ENCODE peak calls at places on chromosomes 4 and X, in nine cellular contexts. One of them, this sample, is unnamed.

GRCh38 chrX:71143508-71143907 is 1.1 kb upstream of the NLGN3 start:
- DNase-seq in GM23248: peak; percentile 45
- DNase-seq in MM.1S: no peak
- DNase-seq in GM23338: no peak
- DNase-seq in IMR-90: peak; percentile 41
- DNase-seq in endothelial cell of umbilical vein: no peak
- DNase-seq in PC-3: no peak
- DNase-seq in keratinocyte: no peak
- DNase-seq in HCT116: no peak
- DNase-seq in this sample: no peak

GRCh38 chr4:54092800-54093608 is 7.0 kb upstream of the GSX2 start:
- DNase-seq in endothelial cell of umbilical vein: no peak
- DNase-seq in GM23338: no peak
- DNase-seq in PC-3: no peak
- DNase-seq in GM23248: no peak
- DNase-seq in IMR-90: no peak
- DNase-seq in HCT116: no peak
- DNase-seq in keratinocyte: no peak
- DNase-seq in MM.1S: no peak
- DNase-seq in this sample: no peak

GRCh38 chr4:174018236-174018635 is 265.2 kb downstream of the FBXO8 start:
- DNase-seq in endothelial cell of umbilical vein: no peak
- DNase-seq in GM23338: no peak
- DNase-seq in GM23248: no peak
- DNase-seq in MM.1S: no peak
- DNase-seq in PC-3: no peak
- DNase-seq in HCT116: no peak
- DNase-seq in IMR-90: no peak
- DNase-seq in keratinocyte: no peak
- DNase-seq in this sample: no peak

GRCh38 chr4:145098675-145099037 is 545 bp downstream of the ABCE1 start:
- DNase-seq in GM23248: peak; percentile 86
- DNase-seq in GM23338: no peak
- DNase-seq in PC-3: peak; percentile 62
- DNase-seq in MM.1S: peak; percentile 35
- DNase-seq in keratinocyte: no peak
- DNase-seq in IMR-90: peak; percentile 66
- DNase-seq in endothelial cell of umbilical vein: peak; percentile 82
- DNase-seq in HCT116: peak; percentile 23
- DNase-seq in this sample: peak; percentile 60

GRCh38 chr4:23945521-23946017 is 55.7 kb upstream of the PPARGC1A start:
- DNase-seq in GM23338: no peak
- DNase-seq in MM.1S: no peak
- DNase-seq in keratinocyte: no peak
- DNase-seq in PC-3: peak; percentile 46
- DNase-seq in GM23248: peak; percentile 90
- DNase-seq in IMR-90: peak; percentile 86
- DNase-seq in endothelial cell of umbilical vein: no peak
- DNase-seq in HCT116: no peak
- DNase-seq in this sample: peak; percentile 63

GRCh38 chr4:117796677-117797076 is 237.6 kb upstream of the NDST3 start:
- DNase-seq in keratinocyte: no peak
- DNase-seq in MM.1S: no peak
- DNase-seq in PC-3: peak; percentile 49
- DNase-seq in IMR-90: no peak
- DNase-seq in GM23338: no peak
- DNase-seq in HCT116: no peak
- DNase-seq in endothelial cell of umbilical vein: peak; percentile 9
- DNase-seq in GM23248: no peak
- DNase-seq in this sample: no peak

GRCh38 chrX:24235084-24235710 is 78.7 kb downstream of the SUPT20HL2 start:
- DNase-seq in PC-3: no peak
- DNase-seq in MM.1S: peak; percentile 61
- DNase-seq in GM23338: no peak
- DNase-seq in keratinocyte: no peak
- DNase-seq in HCT116: no peak
- DNase-seq in GM23248: no peak
- DNase-seq in IMR-90: no peak
- DNase-seq in endothelial cell of umbilical vein: no peak
- DNase-seq in this sample: no peak

GRCh38 chrX:122552291-122552800 is 631.7 kb upstream of the GRIA3 start:
- DNase-seq in keratinocyte: no peak
- DNase-seq in GM23338: no peak
- DNase-seq in MM.1S: no peak
- DNase-seq in IMR-90: no peak
- DNase-seq in PC-3: peak; percentile 5
- DNase-seq in HCT116: no peak
- DNase-seq in endothelial cell of umbilical vein: no peak
- DNase-seq in GM23248: peak; percentile 40
- DNase-seq in this sample: no peak

GRCh38 chr4:54954656-54955388 is 170.6 kb downstream of the KDR start:
- DNase-seq in keratinocyte: no peak
- DNase-seq in IMR-90: no peak
- DNase-seq in GM23248: no peak
- DNase-seq in MM.1S: no peak
- DNase-seq in GM23338: no peak
- DNase-seq in endothelial cell of umbilical vein: peak; percentile 60
- DNase-seq in PC-3: no peak
- DNase-seq in HCT116: no peak
- DNase-seq in this sample: no peak

GRCh38 chr4:5954056-5954760 is 61.3 kb upstream of the CRMP1 start:
- DNase-seq in IMR-90: no peak
- DNase-seq in keratinocyte: no peak
- DNase-seq in PC-3: no peak
- DNase-seq in endothelial cell of umbilical vein: no peak
- DNase-seq in GM23248: no peak
- DNase-seq in MM.1S: no peak
- DNase-seq in HCT116: no peak
- DNase-seq in GM23338: no peak
- DNase-seq in this sample: no peak

GRCh38 chr4:152266831-152267480 is 268.9 kb downstream of the FBXW7 start:
- DNase-seq in HCT116: no peak
- DNase-seq in GM23338: no peak
- DNase-seq in GM23248: no peak
- DNase-seq in endothelial cell of umbilical vein: no peak
- DNase-seq in PC-3: peak; percentile 16
- DNase-seq in IMR-90: no peak
- DNase-seq in MM.1S: no peak
- DNase-seq in keratinocyte: no peak
- DNase-seq in this sample: no peak

GRCh38 chrX:17944833-17945497 is 83.9 kb upstream of the RAI2 start:
- DNase-seq in GM23248: peak; percentile 1
- DNase-seq in IMR-90: no peak
- DNase-seq in endothelial cell of umbilical vein: peak; percentile 1
- DNase-seq in MM.1S: peak; percentile 38
- DNase-seq in keratinocyte: no peak
- DNase-seq in GM23338: peak; percentile 57
- DNase-seq in HCT116: no peak
- DNase-seq in PC-3: peak; percentile 61
- DNase-seq in this sample: peak; percentile 15

GRCh38 chrX:24334473-24334872 is 20.6 kb upstream of the SUPT20HL2 start:
- DNase-seq in PC-3: no peak
- DNase-seq in endothelial cell of umbilical vein: no peak
- DNase-seq in GM23248: no peak
- DNase-seq in GM23338: no peak
- DNase-seq in keratinocyte: no peak
- DNase-seq in IMR-90: peak; percentile 6
- DNase-seq in MM.1S: no peak
- DNase-seq in HCT116: no peak
- DNase-seq in this sample: peak; percentile 25

DNA sequence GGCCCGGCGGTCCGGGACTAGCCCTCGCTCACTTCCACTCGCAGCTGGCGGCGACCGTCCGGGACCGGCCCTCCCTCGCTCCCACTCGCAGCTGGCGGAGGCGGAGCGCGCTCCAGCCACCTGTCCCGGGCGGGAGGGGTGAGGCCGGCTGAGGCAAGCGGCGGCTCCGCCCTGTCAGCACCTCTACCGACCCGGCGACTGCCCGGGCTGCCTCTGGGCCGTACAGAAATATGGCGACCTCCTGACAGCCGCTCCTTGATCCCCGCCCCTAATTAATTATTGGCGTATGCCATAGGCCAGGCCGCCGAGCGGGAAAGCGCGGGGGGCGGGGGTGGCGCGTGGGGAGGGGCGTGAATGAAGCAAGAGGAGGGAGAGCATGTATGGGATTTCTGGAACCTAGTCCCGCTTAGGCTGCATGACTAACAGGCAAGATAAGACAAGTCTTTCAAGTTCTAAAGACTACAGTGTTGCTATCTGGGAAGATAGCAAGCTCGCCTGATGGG is at the start of gene MORC4:
- DNase-seq in PC-3: peak; percentile 82
- DNase-seq in MM.1S: peak; percentile 80
- DNase-seq in endothelial cell of umbilical vein: peak; percentile 72
- DNase-seq in GM23248: peak; percentile 63
- DNase-seq in keratinocyte: peak; percentile 52
- DNase-seq in IMR-90: peak; percentile 81
- DNase-seq in GM23338: peak; percentile 76
- DNase-seq in HCT116: peak; percentile 67
- DNase-seq in this sample: peak; percentile 85
- H2AFZ ChIP-seq in PC-3: peak within 1 kb of the TSS; percentile 88
- H2AFZ ChIP-seq in MM.1S: peak within 1 kb of the TSS; percentile 72
- H2AFZ ChIP-seq in endothelial cell of umbilical vein: peak within 1 kb of the TSS; percentile 68
- H2AFZ ChIP-seq in GM23248: peak within 1 kb of the TSS; percentile 80
- H2AFZ ChIP-seq in keratinocyte: peak within 1 kb of the TSS; percentile 44
- H2AFZ ChIP-seq in IMR-90: peak within 1 kb of the TSS; percentile 86
- H2AFZ ChIP-seq in GM23338: peak within 1 kb of the TSS; percentile 56
- H2AFZ ChIP-seq in HCT116: peak within 1 kb of the TSS; percentile 74
- H2AFZ ChIP-seq in this sample: peak within 1 kb of the TSS; percentile 33

DNA sequence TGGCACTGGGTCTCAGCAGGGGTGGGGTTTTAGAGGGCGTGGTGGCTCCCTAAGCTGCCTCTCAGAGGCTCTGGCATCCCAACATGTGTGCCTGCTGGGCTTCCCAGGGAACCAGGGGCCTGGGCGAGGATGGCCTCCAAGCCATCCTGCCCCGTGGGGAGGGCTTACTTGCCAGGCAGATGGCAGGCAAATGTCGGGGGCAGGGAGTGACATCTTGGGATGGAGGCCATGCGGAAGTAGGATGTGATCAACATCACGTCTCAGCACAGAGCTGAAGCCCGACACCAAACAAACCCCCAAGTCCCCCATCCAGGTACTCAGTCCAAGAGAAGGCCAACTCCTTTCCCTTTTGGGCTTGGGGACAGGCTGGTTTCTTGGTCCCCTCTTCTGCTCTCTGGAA is 4.7 kb downstream of the L1CAM start:
- DNase-seq in PC-3: no peak
- DNase-seq in IMR-90: no peak
- DNase-seq in GM23248: no peak
- DNase-seq in HCT116: no peak
- DNase-seq in keratinocyte: no peak
- DNase-seq in MM.1S: no peak
- DNase-seq in endothelial cell of umbilical vein: no peak
- DNase-seq in GM23338: no peak
- DNase-seq in this sample: no peak
- H3K27me3 ChIP-seq in PC-3: peaks cover 6% of the 10 kb centered on the region
- H3K27me3 ChIP-seq in IMR-90: peaks cover 52% of the 10 kb centered on the region
- H3K27me3 ChIP-seq in GM23248: no peaks in the 10 kb centered on the region
- H3K27me3 ChIP-seq in HCT116: no peaks in the 10 kb centered on the region
- H3K27me3 ChIP-seq in keratinocyte: peaks cover 34% of the 10 kb centered on the region
- H3K27me3 ChIP-seq in MM.1S: peaks cover 45% of the 10 kb centered on the region
- H3K27me3 ChIP-seq in endothelial cell of umbilical vein: peaks cover 23% of the 10 kb centered on the region
- H3K27me3 ChIP-seq in GM23338: no peaks in the 10 kb centered on the region
- H3K27me3 ChIP-seq in this sample: peaks cover 17% of the 10 kb centered on the region

GRCh38 chrX:43969504-43970501 is 3.4 kb downstream of the NDP start:
- DNase-seq in GM23248: peak; percentile 57
- DNase-seq in MM.1S: no peak
- DNase-seq in endothelial cell of umbilical vein: no peak
- DNase-seq in GM23338: peak; percentile 17
- DNase-seq in IMR-90: peak; percentile 56
- DNase-seq in HCT116: no peak
- DNase-seq in PC-3: peak; percentile 38
- DNase-seq in keratinocyte: no peak
- DNase-seq in this sample: no peak
- H2AFZ ChIP-seq in GM23248: no peak overlapping the region
- H2AFZ ChIP-seq in MM.1S: no peak overlapping the region
- H2AFZ ChIP-seq in endothelial cell of umbilical vein: no peak overlapping the region
- H2AFZ ChIP-seq in GM23338: peak overlapping the region; percentile 80
- H2AFZ ChIP-seq in IMR-90: peak overlapping the region; percentile 43
- H2AFZ ChIP-seq in HCT116: no peak overlapping the region
- H2AFZ ChIP-seq in PC-3: peak overlapping the region; percentile 15
- H2AFZ ChIP-seq in keratinocyte: no peak overlapping the region
- H2AFZ ChIP-seq in this sample: no peak overlapping the region

GRCh38 chr4:4394644-4395043 is 7.7 kb downstream of the NSG1 start:
- DNase-seq in GM23248: no peak
- DNase-seq in HCT116: no peak
- DNase-seq in endothelial cell of umbilical vein: no peak
- DNase-seq in MM.1S: no peak
- DNase-seq in IMR-90: peak; percentile 51
- DNase-seq in PC-3: peak; percentile 50
- DNase-seq in GM23338: no peak
- DNase-seq in keratinocyte: peak; percentile 99
- DNase-seq in this sample: no peak

GRCh38 chr4:4390521-4391240 is 3.8 kb downstream of the NSG1 start:
- DNase-seq in PC-3: no peak
- DNase-seq in endothelial cell of umbilical vein: no peak
- DNase-seq in HCT116: no peak
- DNase-seq in GM23248: no peak
- DNase-seq in MM.1S: no peak
- DNase-seq in IMR-90: no peak
- DNase-seq in GM23338: no peak
- DNase-seq in keratinocyte: no peak
- DNase-seq in this sample: no peak

GRCh38 chr4:4390046-4390445 is 3.1 kb downstream of the NSG1 start:
- DNase-seq in keratinocyte: no peak
- DNase-seq in GM23338: no peak
- DNase-seq in endothelial cell of umbilical vein: no peak
- DNase-seq in IMR-90: no peak
- DNase-seq in GM23248: no peak
- DNase-seq in PC-3: no peak
- DNase-seq in MM.1S: no peak
- DNase-seq in HCT116: no peak
- DNase-seq in this sample: no peak

GRCh38 chr4:4391866-4392265 is 5.0 kb downstream of the NSG1 start:
- DNase-seq in GM23248: no peak
- DNase-seq in MM.1S: no peak
- DNase-seq in IMR-90: no peak
- DNase-seq in keratinocyte: no peak
- DNase-seq in GM23338: no peak
- DNase-seq in endothelial cell of umbilical vein: no peak
- DNase-seq in PC-3: no peak
- DNase-seq in HCT116: no peak
- DNase-seq in this sample: no peak

DNA sequence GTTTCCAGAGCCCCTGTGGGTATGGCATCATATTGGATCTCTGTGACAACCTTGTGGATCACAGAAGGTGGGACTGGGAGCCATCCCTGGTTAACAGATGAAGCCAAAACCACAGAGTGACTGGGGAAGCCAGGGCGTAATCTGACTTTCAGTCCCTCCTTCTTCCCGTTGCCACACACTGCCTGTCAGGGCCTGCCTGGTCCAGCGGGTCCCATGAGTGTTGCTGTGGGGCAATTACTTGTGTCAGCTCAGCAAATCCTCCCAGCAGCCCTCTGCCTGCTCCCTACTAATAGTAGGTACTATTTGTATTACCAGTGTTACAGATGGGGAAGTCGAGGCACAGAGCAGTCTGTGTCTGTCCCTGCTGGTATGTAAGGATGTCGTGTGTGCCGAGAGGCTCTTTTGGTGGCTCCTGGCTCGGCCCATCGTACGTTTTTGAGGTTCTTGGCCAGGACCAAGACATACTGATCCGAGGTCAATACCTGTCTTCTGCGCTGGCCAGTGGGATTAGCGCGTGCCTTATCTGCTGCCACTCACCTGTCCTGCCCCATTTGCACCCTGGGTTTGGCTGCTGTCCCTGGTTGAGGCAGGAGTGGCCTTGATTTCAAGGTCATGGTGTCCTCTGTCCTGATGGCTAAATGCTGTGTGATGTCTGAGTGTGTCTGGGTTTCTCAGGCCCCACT is 5.7 kb downstream of the NSG1 start:
- DNase-seq in keratinocyte: no peak
- DNase-seq in PC-3: no peak
- DNase-seq in endothelial cell of umbilical vein: no peak
- DNase-seq in HCT116: no peak
- DNase-seq in MM.1S: no peak
- DNase-seq in GM23248: no peak
- DNase-seq in IMR-90: no peak
- DNase-seq in GM23338: no peak
- DNase-seq in this sample: no peak
- H3K27me3 ChIP-seq in keratinocyte: no peaks in the 10 kb centered on the region
- H3K27me3 ChIP-seq in PC-3: peaks cover 18% of the 10 kb centered on the region
- H3K27me3 ChIP-seq in endothelial cell of umbilical vein: peaks cover 14% of the 10 kb centered on the region
- H3K27me3 ChIP-seq in HCT116: peaks cover 24% of the 10 kb centered on the region
- H3K27me3 ChIP-seq in MM.1S: peaks cover 41% of the 10 kb centered on the region
- H3K27me3 ChIP-seq in GM23248: peaks cover 63% of the 10 kb centered on the region
- H3K27me3 ChIP-seq in IMR-90: peaks cover 55% of the 10 kb centered on the region
- H3K27me3 ChIP-seq in GM23338: peaks cover 10% of the 10 kb centered on the region
- H3K27me3 ChIP-seq in this sample: peaks cover 20% of the 10 kb centered on the region

This sample was measured in hepatocyte.